ENCODE peak calls at places on chromosomes 12 and 14, in six cellular contexts. Y is HT1080; Z is hepatic stellate cell; E is activated CD4-positive, CD25-positive, alpha-beta regulatory T cell; L is GM19239; K is MV-4-11. N is an unnamed sample.

GRCh38 chr14:50813544-50813863 is 17.5 kb downstream of the NIN start:
- DNase-seq in Y (no peak), Z (no peak), E (no peak), L (no peak), K (peak; percentile 94), N (no peak)

GRCh38 chr12:9731797-9732196 is 1.1 kb downstream of the CLECL1 start:
- DNase-seq in Y (no peak), Z (no peak), E (no peak), L (no peak), K (peak; percentile 78), N (no peak)

GRCh38 chr14:92599786-92600185 is 86.2 kb downstream of the RIN3 start:
- DNase-seq in Y (peak; percentile 41), Z (no peak), E (no peak), L (no peak), K (no peak), N (no peak)

GRCh38 chr12:53739285-53740129 is 12.3 kb upstream of the CALCOCO1 start:
- DNase-seq in Y (no peak), Z (no peak), E (no peak), L (no peak), K (no peak), N (no peak)

GRCh38 chr14:92560106-92560865 is 46.7 kb downstream of the RIN3 start:
- DNase-seq in Y (no peak), Z (no peak), E (no peak), L (no peak), K (peak; percentile 93), N (no peak)

GRCh38 chr14:43410631-43411030 is 1096.5 kb downstream of the FSCB start:
- DNase-seq in Y (no peak), Z (no peak), E (no peak), L (no peak), K (no peak), N (no peak)

GRCh38 chr12:53496752-53497032 is 2.6 kb downstream of the MAP3K12 start:
- DNase-seq in Y (no peak), Z (no peak), E (no peak), L (no peak), K (no peak), N (no peak)

GRCh38 chr14:106850913-106851825 is 1324.8 kb downstream of the TMEM121 start:
- DNase-seq in Y (no peak), Z (no peak), E (no peak), L (no peak), K (no peak), N (no peak)

GRCh38 chr14:43480961-43481360 is 1026.1 kb downstream of the FSCB start:
- DNase-seq in Y (no peak), Z (no peak), E (no peak), L (no peak), K (no peak), N (no peak)

GRCh38 chr14:96781371-96781770 is 15.8 kb upstream of the VRK1 start:
- DNase-seq in Y (no peak), Z (no peak), E (no peak), L (no peak), K (no peak), N (no peak)

GRCh38 chr12:58728397-58728796 is 191.9 kb downstream of the LRIG3 start:
- DNase-seq in Y (peak; percentile 21), Z (peak; percentile 9), E (no peak), L (no peak), K (no peak), N (no peak)

GRCh38 chr12:97650242-97650641 is 187.6 kb downstream of the RMST start:
- DNase-seq in Y (peak; percentile 61), Z (no peak), E (no peak), L (no peak), K (peak; percentile 8), N (no peak)

GRCh38 chr14:68464716-68465115 is 328.2 kb downstream of the ZFP36L1 start:
- DNase-seq in Y (peak; percentile 92), Z (no peak), E (no peak), L (no peak), K (peak; percentile 13), N (no peak)

GRCh38 chr12:129102233-129102632 is 249.0 kb downstream of the GLT1D1 start:
- DNase-seq in Y (no peak), Z (no peak), E (no peak), L (no peak), K (no peak), N (no peak)

GRCh38 chr12:14843425-14843887 is at the start of gene ART4:
- DNase-seq in Y (no peak), Z (no peak), E (no peak), L (no peak), K (no peak), N (no peak)

GRCh38 chr12:58388261-58388660 is 446.9 kb downstream of the ATP23 start:
- DNase-seq in Y (no peak), Z (no peak), E (no peak), L (no peak), K (no peak), N (no peak)

GRCh38 chr12:111297703-111298426 is 71.0 kb downstream of the PHETA1 start:
- DNase-seq in Y (no peak), Z (no peak), E (no peak), L (no peak), K (no peak), N (no peak)

GRCh38 chr12:16421806-16422205 is 74.4 kb downstream of the MGST1 start:
- DNase-seq in Y (no peak), Z (no peak), E (no peak), L (no peak), K (no peak), N (no peak)

GRCh38 chr12:4432878-4433820 is 12.5 kb downstream of the FGF6 start:
- DNase-seq in Y (no peak), Z (no peak), E (no peak), L (no peak), K (peak; percentile 17), N (no peak)

GRCh38 chr12:124123432-124124015 is 150.5 kb downstream of the ZNF664 start:
- DNase-seq in Y (no peak), Z (no peak), E (no peak), L (no peak), K (no peak), N (no peak)

GRCh38 chr14:37197421-37198272 is at the start of gene MIPOL1:
- DNase-seq in Y (peak; percentile 81), Z (peak; percentile 89), E (no peak), L (no peak), K (no peak), N (no peak)

GRCh38 chr14:68473050-68473449 is 319.8 kb downstream of the ZFP36L1 start:
- DNase-seq in Y (no peak), Z (no peak), E (no peak), L (no peak), K (no peak), N (no peak)

GRCh38 chr14:98945611-98946570 is 326.1 kb downstream of the BCL11B start:
- DNase-seq in Y (no peak), Z (no peak), E (no peak), L (no peak), K (no peak), N (no peak)

GRCh38 chr14:25988536-25988935 is 609.3 kb downstream of the NOVA1 start:
- DNase-seq in Y (no peak), Z (no peak), E (no peak), L (no peak), K (no peak), N (no peak)

GRCh38 chr12:116719661-116720060 is 18.2 kb downstream of the SPRING1 start:
- DNase-seq in Y (no peak), Z (no peak), E (no peak), L (no peak), K (no peak), N (no peak)

GRCh38 chr12:388547-389137 is 478 bp downstream of the KDM5A start:
- DNase-seq in Y (peak; percentile 3), Z (peak; percentile 22), E (no peak), L (peak; percentile 8), K (no peak), N (no peak)

GRCh38 chr14:95516554-95517209 is at the start of gene SYNE3:
- DNase-seq in Y (no peak), Z (peak; percentile 81), E (peak; percentile 49), L (peak; percentile 67), K (no peak), N (peak; percentile 32)

GRCh38 chr12:98402081-98402480 is 113.3 kb upstream of the TMPO start:
- DNase-seq in Y (peak; percentile 41), Z (no peak), E (no peak), L (no peak), K (no peak), N (no peak)

GRCh38 chr12:10554228-10554970 is 48.7 kb downstream of the EIF2S3B start:
- DNase-seq in Y (no peak), Z (no peak), E (no peak), L (no peak), K (no peak), N (peak; percentile 42)

GRCh38 chr12:6363330-6364036 is 11.9 kb downstream of the SCNN1A start:
- DNase-seq in Y (no peak), Z (peak; percentile 92), E (peak; percentile 51), L (peak; percentile 81), K (peak; percentile 62), N (peak; percentile 59)

GRCh38 chr12:54411398-54412241 is 7.4 kb downstream of the ITGA5 start:
- DNase-seq in Y (peak; percentile 99), Z (peak; percentile 96), E (no peak), L (no peak), K (peak; percentile 98), N (peak; percentile 19)

GRCh38 chr14:28719130-28719529 is 47.5 kb upstream of the FOXG1 start:
- DNase-seq in Y (no peak), Z (no peak), E (no peak), L (peak; percentile 1), K (no peak), N (no peak)

GRCh38 chr14:70641548-70642312 is at the start of gene TTC9:
- DNase-seq in Y (no peak), Z (peak; percentile 24), E (no peak), L (peak; percentile 31), K (no peak), N (no peak)

GRCh38 chr12:102436867-102437266 is 43.5 kb downstream of the IGF1 start:
- DNase-seq in Y (peak; percentile 23), Z (no peak), E (no peak), L (no peak), K (peak; percentile 49), N (no peak)

GRCh38 chr12:42607584-42607984 is 18.0 kb upstream of the PRICKLE1 start:
- DNase-seq in Y (no peak), Z (no peak), E (no peak), L (no peak), K (no peak), N (no peak)

GRCh38 chr12:93020225-93020997 is 91.3 kb upstream of the EEA1 start:
- DNase-seq in Y (no peak), Z (no peak), E (no peak), L (no peak), K (no peak), N (no peak)